ENCODE peak calls at places on chromosomes 3 and 15, in six cellular contexts. One of them, this sample, is unnamed.

GRCh38 chr15:31379042-31379441 is 52.4 kb downstream of the KLF13 start:
- DNase-seq in K562: no peak
- DNase-seq in GM12892: no peak
- DNase-seq in H1: no peak
- DNase-seq in GM12878: no peak
- DNase-seq in SK-N-SH: no peak
- DNase-seq in this sample: no peak

GRCh38 chr3:24598691-24599090 is 104.0 kb upstream of the THRB start:
- DNase-seq in K562: no peak
- DNase-seq in GM12892: no peak
- DNase-seq in H1: no peak
- DNase-seq in GM12878: no peak
- DNase-seq in SK-N-SH: no peak
- DNase-seq in this sample: no peak

GRCh38 chr15:39099524-39099923 is 481.4 kb upstream of the THBS1 start:
- DNase-seq in K562: no peak
- DNase-seq in GM12892: no peak
- DNase-seq in H1: no peak
- DNase-seq in GM12878: no peak
- DNase-seq in SK-N-SH: no peak
- DNase-seq in this sample: no peak

GRCh38 chr15:82159922-82160321 is 102.6 kb downstream of the EFL1 start:
- DNase-seq in K562: no peak
- DNase-seq in GM12892: no peak
- DNase-seq in H1: no peak
- DNase-seq in GM12878: no peak
- DNase-seq in SK-N-SH: no peak
- DNase-seq in this sample: no peak

GRCh38 chr3:125289429-125289828 is 76.9 kb upstream of the SLC12A8 start:
- DNase-seq in K562: no peak
- DNase-seq in GM12892: no peak
- DNase-seq in H1: no peak
- DNase-seq in GM12878: no peak
- DNase-seq in SK-N-SH: no peak
- DNase-seq in this sample: no peak

GRCh38 chr15:41347236-41347635 is 14.6 kb downstream of the NUSAP1 start:
- DNase-seq in K562: no peak
- DNase-seq in GM12892: no peak
- DNase-seq in H1: no peak
- DNase-seq in GM12878: no peak
- DNase-seq in SK-N-SH: no peak
- DNase-seq in this sample: no peak

GRCh38 chr3:131699001-131699400 is 196.2 kb upstream of the MRPL3 start:
- DNase-seq in K562: no peak
- DNase-seq in GM12892: no peak
- DNase-seq in H1: no peak
- DNase-seq in GM12878: no peak
- DNase-seq in SK-N-SH: no peak
- DNase-seq in this sample: no peak

GRCh38 chr3:43997788-43998373 is 243.8 kb upstream of the TOPAZ1 start:
- DNase-seq in K562: no peak
- DNase-seq in GM12892: no peak
- DNase-seq in H1: no peak
- DNase-seq in GM12878: no peak
- DNase-seq in SK-N-SH: no peak
- DNase-seq in this sample: no peak

GRCh38 chr15:96232335-96232734 is 98.2 kb upstream of the NR2F2 start:
- DNase-seq in K562: no peak
- DNase-seq in GM12892: no peak
- DNase-seq in H1: no peak
- DNase-seq in GM12878: no peak
- DNase-seq in SK-N-SH: no peak
- DNase-seq in this sample: no peak

GRCh38 chr3:112531358-112531781 is 30.4 kb downstream of the ATG3 start:
- DNase-seq in K562: peak
- DNase-seq in GM12892: no peak
- DNase-seq in H1: no peak
- DNase-seq in GM12878: no peak
- DNase-seq in SK-N-SH: peak
- DNase-seq in this sample: no peak

GRCh38 chr3:196141866-196142673 is 60.2 kb upstream of the TFRC start:
- DNase-seq in K562: no peak
- DNase-seq in GM12892: no peak
- DNase-seq in H1: no peak
- DNase-seq in GM12878: no peak
- DNase-seq in SK-N-SH: no peak
- DNase-seq in this sample: no peak

GRCh38 chr15:59555696-59556095 is 55.9 kb upstream of the GCNT3 start:
- DNase-seq in K562: no peak
- DNase-seq in GM12892: no peak
- DNase-seq in H1: no peak
- DNase-seq in GM12878: no peak
- DNase-seq in SK-N-SH: no peak
- DNase-seq in this sample: no peak

GRCh38 chr3:143120716-143121239 is 1.2 kb downstream of the CHST2 start:
- DNase-seq in K562: peak
- DNase-seq in GM12892: peak
- DNase-seq in H1: no peak
- DNase-seq in GM12878: no peak
- DNase-seq in SK-N-SH: peak
- DNase-seq in this sample: peak

GRCh38 chr15:42919794-42920280 is 741 bp downstream of the TTBK2 start:
- DNase-seq in K562: peak
- DNase-seq in GM12892: no peak
- DNase-seq in H1: no peak
- DNase-seq in GM12878: no peak
- DNase-seq in SK-N-SH: peak
- DNase-seq in this sample: no peak

GRCh38 chr3:10517616-10518015 is 12.2 kb upstream of the ATP2B2 start:
- DNase-seq in K562: no peak
- DNase-seq in GM12892: no peak
- DNase-seq in H1: no peak
- DNase-seq in GM12878: no peak
- DNase-seq in SK-N-SH: no peak
- DNase-seq in this sample: no peak

GRCh38 chr3:184459355-184459754 is 79.5 kb downstream of the CHRD start:
- DNase-seq in K562: no peak
- DNase-seq in GM12892: no peak
- DNase-seq in H1: no peak
- DNase-seq in GM12878: no peak
- DNase-seq in SK-N-SH: no peak
- DNase-seq in this sample: no peak

GRCh38 chr3:72830452-72831217 is 17.6 kb downstream of the SHQ1 start:
- DNase-seq in K562: no peak
- DNase-seq in GM12892: no peak
- DNase-seq in H1: no peak
- DNase-seq in GM12878: no peak
- DNase-seq in SK-N-SH: no peak
- DNase-seq in this sample: no peak

GRCh38 chr15:34336333-34336732 is 1.2 kb downstream of the SLC12A6 start:
- DNase-seq in K562: no peak
- DNase-seq in GM12892: no peak
- DNase-seq in H1: no peak
- DNase-seq in GM12878: no peak
- DNase-seq in SK-N-SH: no peak
- DNase-seq in this sample: no peak

GRCh38 chr15:37581866-37582532 is 352.4 kb upstream of the TMCO5A start:
- DNase-seq in K562: no peak
- DNase-seq in GM12892: no peak
- DNase-seq in H1: no peak
- DNase-seq in GM12878: no peak
- DNase-seq in SK-N-SH: no peak
- DNase-seq in this sample: no peak

GRCh38 chr3:85303156-85303555 is 344.4 kb downstream of the CADM2 start:
- DNase-seq in K562: no peak
- DNase-seq in GM12892: no peak
- DNase-seq in H1: no peak
- DNase-seq in GM12878: no peak
- DNase-seq in SK-N-SH: no peak
- DNase-seq in this sample: no peak

GRCh38 chr3:71035314-71035713 is 548.2 kb downstream of the FOXP1 start:
- DNase-seq in K562: no peak
- DNase-seq in GM12892: no peak
- DNase-seq in H1: no peak
- DNase-seq in GM12878: no peak
- DNase-seq in SK-N-SH: no peak
- DNase-seq in this sample: no peak

GRCh38 chr3:184085389-184085852 is 11.4 kb upstream of the HTR3E start:
- DNase-seq in K562: peak
- DNase-seq in GM12892: no peak
- DNase-seq in H1: no peak
- DNase-seq in GM12878: no peak
- DNase-seq in SK-N-SH: no peak
- DNase-seq in this sample: no peak

DNA sequence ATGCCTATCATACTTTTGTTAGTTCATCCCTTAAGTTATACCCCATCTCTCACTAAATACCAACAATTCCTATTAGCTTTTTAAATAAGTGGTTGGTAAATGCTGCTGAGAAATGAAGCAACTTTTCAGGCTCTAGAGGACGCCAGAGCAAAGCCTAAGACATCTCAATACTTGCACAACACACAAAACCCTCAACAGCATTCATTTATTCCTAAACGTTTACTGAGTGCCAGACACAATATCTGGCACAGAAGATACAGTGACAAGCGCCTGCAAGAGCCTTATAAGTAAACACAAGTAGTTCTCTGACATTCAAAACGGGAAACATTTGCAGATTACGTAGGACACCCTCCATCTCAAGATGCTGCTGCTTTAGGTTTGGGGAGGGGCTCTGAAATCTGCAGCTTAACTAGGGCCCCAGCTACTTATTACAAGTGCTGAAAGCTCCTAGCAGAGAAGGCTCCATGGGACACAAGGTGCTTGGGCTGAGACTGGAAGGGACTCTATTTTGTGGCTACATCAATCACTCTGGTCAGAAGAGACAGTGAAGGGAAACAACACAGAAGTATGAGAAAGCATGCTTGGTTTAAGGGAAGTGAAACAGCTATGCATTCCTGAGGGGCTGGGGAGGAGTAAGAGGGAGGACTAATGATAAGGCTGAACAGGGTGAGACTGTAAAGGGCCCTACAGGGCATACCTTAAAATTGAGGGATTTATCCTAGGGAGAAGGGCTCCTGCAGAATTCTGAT is 311.3 kb downstream of the PLCL2 start:
- DNase-seq in K562: no peak
- DNase-seq in GM12892: peak
- DNase-seq in H1: no peak
- DNase-seq in GM12878: peak
- DNase-seq in SK-N-SH: no peak
- DNase-seq in this sample: peak
- TF ChIP-seq TAF1 in K562: no peak
- TF ChIP-seq TAF1 in GM12892: no peak
- TF ChIP-seq TAF1 in H1: no peak
- TF ChIP-seq TAF1 in GM12878: no peak
- TF ChIP-seq TAF1 in SK-N-SH: no peak
- TF ChIP-seq TAF1 in this sample: no peak

GRCh38 chr3:179745109-179745508 is 92.3 kb downstream of the USP13 start:
- DNase-seq in K562: no peak
- DNase-seq in GM12892: no peak
- DNase-seq in H1: no peak
- DNase-seq in GM12878: no peak
- DNase-seq in SK-N-SH: no peak
- DNase-seq in this sample: no peak

GRCh38 chr3:179750720-179751328 is 98.0 kb downstream of the USP13 start:
- DNase-seq in K562: peak
- DNase-seq in GM12892: no peak
- DNase-seq in H1: no peak
- DNase-seq in GM12878: no peak
- DNase-seq in SK-N-SH: peak
- DNase-seq in this sample: no peak
- TF ChIP-seq TAF1 in K562: no peak
- TF ChIP-seq TAF1 in GM12892: no peak
- TF ChIP-seq TAF1 in H1: no peak
- TF ChIP-seq TAF1 in GM12878: no peak
- TF ChIP-seq TAF1 in SK-N-SH: no peak
- TF ChIP-seq TAF1 in this sample: no peak

GRCh38 chr3:5082658-5083030 is 39.4 kb upstream of the ARL8B start:
- DNase-seq in K562: peak
- DNase-seq in GM12892: no peak
- DNase-seq in H1: no peak
- DNase-seq in GM12878: no peak
- DNase-seq in SK-N-SH: no peak
- DNase-seq in this sample: no peak

GRCh38 chr3:5084224-5084623 is 37.9 kb upstream of the ARL8B start:
- DNase-seq in K562: no peak
- DNase-seq in GM12892: no peak
- DNase-seq in H1: no peak
- DNase-seq in GM12878: no peak
- DNase-seq in SK-N-SH: no peak
- DNase-seq in this sample: no peak

GRCh38 chr3:5080779-5081550 is 41.1 kb upstream of the ARL8B start:
- DNase-seq in K562: no peak
- DNase-seq in GM12892: no peak
- DNase-seq in H1: no peak
- DNase-seq in GM12878: no peak
- DNase-seq in SK-N-SH: no peak
- DNase-seq in this sample: no peak

GRCh38 chr3:5078151-5078550 is 43.9 kb upstream of the ARL8B start:
- DNase-seq in K562: no peak
- DNase-seq in GM12892: no peak
- DNase-seq in H1: no peak
- DNase-seq in GM12878: no peak
- DNase-seq in SK-N-SH: no peak
- DNase-seq in this sample: no peak

GRCh38 chr3:5079761-5080160 is 42.3 kb upstream of the ARL8B start:
- DNase-seq in K562: no peak
- DNase-seq in GM12892: no peak
- DNase-seq in H1: no peak
- DNase-seq in GM12878: no peak
- DNase-seq in SK-N-SH: no peak
- DNase-seq in this sample: no peak
- TF ChIP-seq TAF1 in K562: no peak
- TF ChIP-seq TAF1 in GM12892: no peak
- TF ChIP-seq TAF1 in H1: no peak
- TF ChIP-seq TAF1 in GM12878: no peak
- TF ChIP-seq TAF1 in SK-N-SH: no peak
- TF ChIP-seq TAF1 in this sample: no peak

GRCh38 chr15:80331886-80332406 is 72.2 kb upstream of the ARNT2 start:
- DNase-seq in K562: no peak
- DNase-seq in GM12892: no peak
- DNase-seq in H1: no peak
- DNase-seq in GM12878: no peak
- DNase-seq in SK-N-SH: no peak
- DNase-seq in this sample: no peak
- TF ChIP-seq TAF1 in K562: no peak
- TF ChIP-seq TAF1 in GM12892: no peak
- TF ChIP-seq TAF1 in H1: no peak
- TF ChIP-seq TAF1 in GM12878: no peak
- TF ChIP-seq TAF1 in SK-N-SH: no peak
- TF ChIP-seq TAF1 in this sample: no peak